ENCODE peak calls at places on chromosomes 6 and 20, in nine cellular contexts. R is heart right ventricle; N is effector memory CD8-positive, alpha-beta T cell; A is T-helper 1 cell; I is foreskin keratinocyte; T is A172; C is neural progenitor cell; D is stimulated activated naive B cell treated with anti-CD40 and anti-IgM and Interleukin-4, amounts not matched to agents 10 μg/mL and 1 μg/mL and 100 μg/mL, for 72 hours; E is G401. J is an unnamed sample.

GRCh38 chr6:155524249-155524651 is 68.6 kb upstream of the NOX3 start:
- DNase-seq in I (peak), N (no peak), T (peak), E (no peak), C (no peak), D (no peak), A (no peak), R (no peak), J (no peak)

GRCh38 chr6:22826961-22827360 is 257.6 kb downstream of the HDGFL1 start:
- DNase-seq in A (no peak), C (no peak), I (peak), T (peak), R (no peak), D (no peak), N (no peak), E (no peak), J (no peak)

GRCh38 chr20:19749537-19749936 is 8.5 kb upstream of the RIN2 start:
- DNase-seq in D (no peak), R (no peak), T (no peak), C (no peak), A (no peak), N (no peak), E (no peak), I (no peak), J (no peak)

GRCh38 chr6:115055579-115055978 is 712.8 kb upstream of the HS3ST5 start:
- DNase-seq in R (no peak), T (no peak), D (no peak), A (no peak), N (no peak), I (no peak), E (no peak), C (no peak), J (no peak)

GRCh38 chr20:62716198-62716940 is 7.7 kb downstream of the NTSR1 start:
- DNase-seq in R (peak), A (no peak), C (no peak), E (no peak), N (peak), I (no peak), T (peak), D (no peak), J (no peak)

GRCh38 chr6:114108119-114109002 is 137.4 kb upstream of the HDAC2 start:
- DNase-seq in N (no peak), I (peak), C (peak), R (peak), D (no peak), E (peak), A (no peak), T (peak), J (peak)

GRCh38 chr20:5848711-5849505 is 98.7 kb downstream of the SHLD1 start:
- DNase-seq in N (no peak), T (peak), R (no peak), C (no peak), A (no peak), D (no peak), E (peak), I (no peak), J (no peak)

GRCh38 chr6:43926644-43927524 is 156.9 kb downstream of the VEGFA start:
- DNase-seq in R (no peak), E (no peak), T (peak), C (peak), N (no peak), I (peak), A (no peak), D (no peak), J (peak)

GRCh38 chr6:141141870-141142269 is 990.9 kb upstream of the GJE1 start:
- DNase-seq in R (no peak), C (no peak), N (no peak), A (no peak), I (no peak), D (no peak), T (no peak), E (no peak), J (no peak)

GRCh38 chr6:2196079-2196679 is 49.2 kb downstream of the GMDS start:
- DNase-seq in N (peak), R (no peak), T (peak), A (no peak), C (peak), D (no peak), I (peak), E (peak), J (peak)

GRCh38 chr6:157847846-157848245 is 24.8 kb downstream of the SNX9 start:
- DNase-seq in R (no peak), A (no peak), E (no peak), D (no peak), N (no peak), I (no peak), T (no peak), C (no peak), J (no peak)

J was measured in WERI-Rb-1.